ENCODE peak calls at places on chromosomes 13 and 19, in four cellular contexts. J is bronchial epithelial cell, G is gastrocnemius medialis, B is AG04450. R is an unnamed sample. For H3K27me3, the result is how much of the 10 kb centered on the place peaks cover.

GRCh38 chr19:4988770-4989251 is 19.9 kb downstream of the KDM4B start:
- DNase-seq in J (no peak), B (peak), G (no peak), R (peak)

GRCh38 chr19:46080561-46080960 is 39.8 kb upstream of the IGFL4 start:
- DNase-seq in G (no peak), J (no peak), B (peak), R (no peak)

GRCh38 chr13:109275848-109276247 is 510.5 kb downstream of the IRS2 start:
- DNase-seq in G (peak), J (no peak), B (no peak), R (no peak)

GRCh38 chr13:46077260-46077659 is 24.7 kb upstream of the ZC3H13 start:
- DNase-seq in J (no peak), G (no peak), B (no peak), R (no peak)

GRCh38 chr19:3253270-3253669 is 28.8 kb downstream of the CELF5 start:
- DNase-seq in G (no peak), B (no peak), J (no peak), R (no peak)

GRCh38 chr13:76523740-76524382 is 362.3 kb downstream of the KCTD12 start:
- DNase-seq in G (no peak), B (no peak), J (no peak), R (no peak)

GRCh38 chr19:56312787-56313343 is 1.8 kb downstream of the ZSCAN5A start:
- DNase-seq in G (no peak), B (no peak), J (no peak), R (no peak)

GRCh38 chr13:97329331-97329730 is 104.6 kb upstream of the RAP2A start:
- DNase-seq in J (no peak), B (no peak), G (no peak), R (no peak)

GRCh38 chr13:32059511-32059984 is 28.0 kb downstream of the FRY start:
- DNase-seq in G (no peak), J (no peak), B (no peak), R (no peak)

GRCh38 chr13:77184455-77184854 is 142.4 kb downstream of the MYCBP2 start:
- DNase-seq in J (peak), G (no peak), B (no peak), R (no peak)

GRCh38 chr13:43441464-43441863 is 345.3 kb downstream of the ENOX1 start:
- DNase-seq in J (no peak), G (no peak), B (no peak), R (no peak)

GRCh38 chr19:46221981-46222610 is 7.4 kb upstream of the IGFL1 start:
- DNase-seq in G (peak), B (no peak), J (peak), R (peak)

GRCh38 chr13:40993119-40993518 is 26.0 kb downstream of the ELF1 start:
- DNase-seq in G (no peak), B (no peak), J (no peak), R (peak)

GRCh38 chr13:50156140-50156539 is 140.9 kb downstream of the KCNRG start:
- DNase-seq in B (peak), J (peak), G (no peak), R (no peak)

GRCh38 chr13:72507394-72508199 is 219.8 kb downstream of the MZT1 start:
- DNase-seq in J (no peak), G (no peak), B (no peak), R (no peak)

GRCh38 chr19:16415806-16416205 is 56.0 kb downstream of the EPS15L1 start:
- DNase-seq in G (no peak), J (no peak), B (no peak), R (no peak)

GRCh38 chr19:40147693-40148347 is 43.4 kb upstream of the MAP3K10 start:
- DNase-seq in B (peak), J (peak), G (no peak), R (no peak)

GRCh38 chr13:111048387-111048786 is 66.7 kb upstream of the ARHGEF7 start:
- DNase-seq in J (no peak), B (no peak), G (no peak), R (no peak)

GRCh38 chr13:111049791-111050538 is 65.1 kb upstream of the ARHGEF7 start:
- DNase-seq in G (no peak), B (no peak), J (peak), R (peak)

GRCh38 chr13:111051041-111051440 is 64.1 kb upstream of the ARHGEF7 start:
- DNase-seq in J (no peak), G (no peak), B (no peak), R (no peak)

GRCh38 chr13:111051656-111052232 is 63.4 kb upstream of the ARHGEF7 start:
- DNase-seq in G (no peak), B (no peak), J (no peak), R (no peak)

DNA sequence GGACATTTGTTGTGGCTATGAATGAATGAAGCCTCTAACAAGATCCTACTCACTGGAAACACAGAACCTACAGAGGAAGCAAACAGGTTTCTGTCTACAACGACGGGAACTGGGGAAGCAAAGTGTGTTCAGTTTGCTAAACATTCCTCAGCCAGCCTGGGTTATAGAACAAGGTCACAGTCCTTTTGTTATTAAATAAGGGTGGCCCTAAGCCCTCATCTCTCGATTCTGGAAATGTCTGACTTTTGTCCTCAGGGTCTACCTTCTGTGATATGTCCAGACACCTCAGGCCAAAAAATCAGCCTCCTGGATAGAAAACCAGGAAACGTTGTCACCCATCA is 64.6 kb upstream of the ARHGEF7 start:
- DNase-seq in B (no peak), G (no peak), J (no peak), R (no peak)
- H3K27me3 ChIP-seq in B (under half), G (under half), J (under half), R (under half)

DNA sequence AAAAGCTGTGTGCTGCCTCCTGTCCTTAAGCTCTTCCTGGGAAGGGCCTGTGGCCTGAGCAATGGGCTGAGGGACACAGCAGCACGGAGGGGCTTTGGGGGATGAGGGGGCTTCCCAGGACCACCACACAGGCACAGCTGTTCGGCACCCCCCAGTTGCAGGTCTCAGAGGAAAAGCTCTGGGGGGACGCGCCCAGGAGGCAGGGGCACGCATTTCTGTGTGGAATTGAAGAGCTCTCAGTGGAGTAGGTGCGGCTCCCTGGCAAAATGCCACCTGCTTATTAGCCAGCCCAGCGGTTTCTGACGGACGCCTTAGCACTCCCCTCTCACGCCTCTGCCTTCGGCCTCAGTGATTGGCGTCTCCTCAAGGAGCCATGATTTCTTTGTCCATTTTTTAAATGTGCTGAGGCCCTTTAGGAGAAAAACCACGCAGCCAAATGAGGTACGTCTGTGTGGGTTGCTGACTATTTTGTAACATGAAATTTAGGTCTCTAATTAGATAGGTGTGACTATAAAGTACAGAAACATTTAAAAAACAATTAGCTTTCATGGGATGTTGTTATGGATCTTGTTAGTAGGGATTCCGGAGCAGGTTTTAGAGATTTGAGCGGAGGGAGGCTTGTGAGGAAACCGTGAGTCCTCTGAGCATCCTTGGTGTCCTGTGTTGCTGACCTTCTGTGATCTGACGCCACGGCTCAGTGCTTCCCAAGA is 4.0 kb downstream of the MCF2L start:
- DNase-seq in B (no peak), G (no peak), J (no peak), R (no peak)
- H3K27me3 ChIP-seq in B (under half), G (half or more), J (under half), R (under half)

DNA sequence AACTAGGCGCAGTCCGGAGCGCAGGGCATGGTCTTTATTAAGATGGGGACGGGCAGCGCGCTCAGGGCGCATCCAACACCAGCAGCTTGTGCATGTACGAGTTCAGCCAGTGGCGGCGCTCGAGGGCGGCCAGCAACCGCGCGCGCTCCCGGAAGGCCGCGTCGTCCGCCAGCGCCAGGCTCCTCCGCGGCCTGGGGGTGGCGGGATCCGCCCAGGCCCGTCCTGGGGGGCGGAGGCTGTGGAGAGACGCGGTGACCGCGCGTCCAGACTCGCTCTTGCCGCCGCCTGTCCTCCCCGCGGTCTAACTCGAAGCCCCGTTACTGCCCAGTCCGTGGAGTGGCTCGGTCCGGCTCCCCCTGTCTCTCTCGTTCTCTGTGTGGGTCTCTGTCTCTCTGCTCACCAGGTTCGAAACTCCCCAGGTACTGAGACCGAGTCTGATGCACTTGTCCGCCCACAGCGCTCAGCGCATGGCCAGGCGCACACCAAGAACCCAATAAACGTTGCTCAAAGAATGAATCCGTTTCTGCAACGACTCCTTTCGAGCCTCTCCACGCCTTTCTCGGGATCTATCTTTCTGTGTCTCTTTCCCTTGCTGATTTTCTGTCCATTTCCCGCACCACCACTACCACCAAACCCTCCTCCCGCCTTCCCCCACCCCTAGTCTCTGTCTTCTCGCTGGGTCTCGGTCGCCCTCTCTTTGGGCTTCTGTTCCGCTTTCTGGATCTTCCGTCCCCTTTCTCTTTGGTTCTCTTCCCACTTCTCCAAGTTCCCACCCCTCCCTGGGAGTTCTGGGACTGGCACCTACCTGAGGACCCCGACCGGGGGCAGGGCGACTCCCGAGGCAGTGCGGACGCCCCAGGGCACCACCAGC is 599 bp downstream of the PTH2 start:
- DNase-seq in J (no peak), B (no peak), G (no peak), R (peak)
- H3K27me3 ChIP-seq in J (under half), B (half or more), G (half or more), R (half or more)

DNA sequence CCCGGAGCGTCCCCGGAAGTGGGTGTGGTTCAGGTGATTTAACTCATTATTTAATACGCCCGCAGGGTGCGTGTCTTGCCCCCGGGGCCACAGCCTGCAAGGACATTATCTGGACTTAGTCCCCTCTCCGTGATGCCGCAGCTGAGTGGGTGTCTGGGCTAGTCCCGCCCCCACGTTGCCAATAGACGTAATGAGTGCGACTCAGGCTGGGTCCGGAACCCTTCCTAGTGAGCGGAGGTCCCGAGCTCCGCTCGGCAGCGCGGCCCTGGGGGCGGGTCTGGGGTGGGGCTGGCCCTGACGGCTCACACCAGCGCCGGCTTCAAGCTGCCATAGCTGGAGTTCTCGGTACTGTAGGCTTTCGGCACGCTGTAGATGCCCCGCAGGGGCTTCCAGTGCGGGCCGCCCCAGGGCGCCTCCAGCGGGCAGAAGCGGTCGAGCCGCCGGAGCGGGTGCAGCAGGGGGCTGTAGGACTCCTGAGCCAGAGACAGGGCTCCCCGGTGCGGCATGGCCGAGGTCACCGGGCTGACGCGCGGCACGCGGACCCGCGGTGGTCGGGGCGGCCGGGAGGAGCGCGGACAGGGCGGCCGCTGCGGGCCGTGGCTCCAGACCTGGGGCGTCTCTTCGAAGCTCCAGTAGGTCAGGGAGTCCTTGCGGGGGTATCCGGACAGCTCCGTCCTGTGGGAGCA is 918 bp upstream of the LHB start:
- DNase-seq in G (peak), B (no peak), J (no peak), R (peak)
- H3K27me3 ChIP-seq in G (under half), B (under half), J (under half), R (under half)

GRCh38 chr13:96018135-96018534 is 35.1 kb downstream of the UGGT2 start:
- DNase-seq in J (no peak), B (no peak), G (no peak), R (no peak)
- H3K27me3 ChIP-seq in J (under half), B (under half), G (under half), R (under half)

GRCh38 chr19:6766357-6767080 is 716 bp downstream of the SH2D3A start:
- DNase-seq in G (no peak), B (no peak), J (peak), R (peak)

GRCh38 chr19:6767357-6768235 is at the start of gene SH2D3A:
- DNase-seq in B (no peak), J (peak), G (no peak), R (peak)

GRCh38 chr19:6768236-6768785 is 1.1 kb upstream of the SH2D3A start:
- DNase-seq in B (no peak), J (no peak), G (no peak), R (no peak)

GRCh38 chr19:6765738-6766356 is 1.4 kb downstream of the SH2D3A start:
- DNase-seq in B (no peak), G (no peak), J (peak), R (peak)

DNA sequence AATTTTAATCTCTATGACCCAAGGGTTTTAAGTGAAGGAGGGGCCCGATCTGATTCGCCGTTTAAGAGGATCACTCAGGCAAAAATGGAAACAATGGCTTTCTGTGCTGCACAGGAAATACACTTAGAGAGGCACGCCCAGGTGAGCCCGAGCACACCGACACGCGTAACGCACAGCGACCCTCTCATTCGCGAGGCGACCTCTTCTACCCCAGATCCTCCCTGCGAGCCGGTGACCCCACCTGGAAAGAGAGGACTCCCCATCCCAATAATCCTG is 216 bp downstream of the SH2D3A start:
- DNase-seq in G (no peak), J (peak), B (no peak), R (no peak)
- H3K27me3 ChIP-seq in G (under half), J (under half), B (under half), R (under half)

DNA sequence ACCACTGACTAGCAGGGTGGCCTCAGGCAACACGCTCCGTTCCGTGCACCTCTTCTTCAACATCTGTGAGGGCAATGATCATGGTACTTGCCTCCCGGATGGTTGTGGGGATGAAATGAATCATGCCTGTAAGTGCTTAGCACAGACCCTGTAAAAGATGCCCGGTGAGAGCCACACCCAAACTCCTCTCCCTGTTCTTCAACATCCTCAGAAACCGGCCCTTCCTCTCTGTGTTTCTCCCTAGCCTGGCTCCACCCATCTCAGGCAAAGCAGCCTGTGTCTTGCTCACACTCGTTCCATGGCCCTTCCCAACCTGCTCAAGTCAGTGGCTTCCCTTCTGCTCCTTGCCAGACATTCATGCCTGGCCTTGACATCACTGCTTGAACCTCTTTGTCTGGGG is 5.8 kb upstream of the DMKN start:
- DNase-seq in G (no peak), J (peak), B (no peak), R (no peak)
- H3K27me3 ChIP-seq in G (under half), J (under half), B (under half), R (under half)